ENCODE peak calls at places on chromosome X, in eight cellular contexts. O, A, C, Q, H, N, I and S are unnamed samples.

GRCh38 chrX:51608766-51609165 is 9.9 kb downstream of the CENPVL3 start:
- DNase-seq in C (no peak), N (no peak), H (no peak), A (no peak), O (no peak), I (no peak), Q (no peak), S (no peak)

GRCh38 chrX:119238557-119238956 is 2.5 kb downstream of the PGRMC1 start:
- DNase-seq in Q (no peak), A (no peak), O (no peak), H (no peak), N (no peak), I (no peak), C (no peak), S (no peak)

GRCh38 chrX:40383969-40384368 is 196.8 kb upstream of the ATP6AP2 start:
- DNase-seq in A (no peak), H (no peak), I (no peak), O (no peak), N (no peak), C (no peak), Q (no peak), S (no peak)

GRCh38 chrX:29555465-29556091 is 659.8 kb upstream of the MAGEB2 start:
- DNase-seq in N (no peak), O (no peak), Q (no peak), C (no peak), A (no peak), H (no peak), I (no peak), S (no peak)

GRCh38 chrX:119602701-119603255 is 3.4 kb downstream of the NKRF start:
- DNase-seq in Q (no peak), C (no peak), A (no peak), I (no peak), O (no peak), H (no peak), N (no peak), S (no peak)

GRCh38 chrX:101191217-101191750 is 28.3 kb upstream of the DRP2 start:
- DNase-seq in I (no peak), O (peak), C (no peak), H (no peak), Q (no peak), A (peak), N (no peak), S (no peak)

GRCh38 chrX:153884136-153885076 is 1.6 kb downstream of the L1CAM start:
- DNase-seq in C (no peak), Q (peak), H (no peak), A (no peak), O (no peak), N (no peak), I (no peak), S (no peak)

GRCh38 chrX:22246620-22247019 is 26.1 kb upstream of the CBLL2 start:
- DNase-seq in C (no peak), Q (no peak), A (no peak), I (no peak), N (no peak), H (no peak), O (no peak), S (no peak)

GRCh38 chrX:23435575-23435974 is 100.9 kb downstream of the PTCHD1 start:
- DNase-seq in I (no peak), N (no peak), O (no peak), C (no peak), Q (no peak), A (no peak), H (no peak), S (no peak)

GRCh38 chrX:154791467-154791866 is 13.8 kb downstream of the MPP1 start:
- DNase-seq in I (no peak), A (no peak), H (no peak), Q (no peak), O (no peak), C (no peak), N (no peak), S (no peak)

GRCh38 chrX:10101269-10101668 is 55.5 kb upstream of the CLCN4 start:
- DNase-seq in H (no peak), C (no peak), I (no peak), Q (no peak), O (no peak), N (peak), A (no peak), S (no peak)

GRCh38 chrX:7069556-7069955 is 78.0 kb upstream of the STS start:
- DNase-seq in I (no peak), A (no peak), H (no peak), Q (no peak), N (no peak), O (no peak), C (no peak), S (peak)

GRCh38 chrX:7067266-7067665 is 80.2 kb upstream of the STS start:
- DNase-seq in O (no peak), I (no peak), A (no peak), N (no peak), Q (no peak), H (no peak), C (no peak), S (no peak)

GRCh38 chrX:7065473-7065872 is 82.0 kb upstream of the STS start:
- DNase-seq in I (no peak), A (no peak), Q (no peak), O (no peak), C (no peak), N (no peak), H (no peak), S (no peak)

GRCh38 chrX:7071390-7071789 is 76.1 kb upstream of the STS start:
- DNase-seq in I (no peak), Q (no peak), H (no peak), A (no peak), C (no peak), N (no peak), O (no peak), S (no peak)

DNA sequence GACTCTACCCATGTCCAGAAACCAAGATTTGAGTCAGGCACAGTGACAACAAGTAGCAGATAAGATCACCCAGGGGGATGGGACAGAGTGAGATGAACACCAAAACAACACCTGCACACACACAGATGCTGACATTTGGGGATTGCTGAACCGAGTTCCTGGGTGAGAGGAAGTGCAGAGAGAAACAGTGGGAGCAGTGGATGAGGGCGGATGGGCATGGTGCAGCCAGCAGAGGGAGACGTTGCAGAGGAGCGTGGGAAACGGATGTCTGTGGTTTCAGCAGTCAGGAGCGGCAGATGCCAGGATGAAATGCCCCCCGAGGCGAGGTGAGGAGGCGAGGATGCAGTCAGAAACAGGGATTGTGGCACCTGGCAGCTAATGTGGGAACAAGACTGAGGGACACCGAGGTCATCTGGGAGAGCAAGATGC is 78.6 kb upstream of the STS start:
- DNase-seq in H (no peak), I (no peak), Q (no peak), N (no peak), C (no peak), A (no peak), O (peak), S (no peak)
- TF ChIP-seq CTCF in H (no peak), I (peak), Q (peak), N (no peak), C (no peak), A (peak), O (peak), S (no peak)

DNA sequence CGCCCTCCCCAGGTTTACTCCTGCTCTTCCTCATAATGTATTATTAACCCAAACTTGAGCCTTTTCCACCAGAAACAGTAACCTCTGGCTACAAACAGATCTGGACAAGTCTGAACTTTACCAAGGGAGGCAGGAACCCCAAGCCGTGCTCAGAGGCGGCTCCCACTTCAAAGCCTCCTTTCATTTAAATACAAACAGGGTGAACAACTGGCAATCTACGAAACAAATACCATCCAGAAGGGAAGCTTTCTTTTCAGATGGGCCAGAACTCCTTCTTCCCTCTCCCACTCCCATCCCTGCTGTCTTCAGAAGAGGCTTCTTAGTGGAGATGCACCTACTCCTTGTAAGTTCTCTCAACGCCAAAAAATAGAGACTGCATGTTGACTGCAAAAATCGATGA is 2.1 kb upstream of the GPC4 start:
- DNase-seq in N (no peak), O (no peak), Q (no peak), A (no peak), H (no peak), I (no peak), C (no peak), S (no peak)
- TF ChIP-seq POLR2AphosphoS5 in N (no peak), O (no peak), Q (no peak), A (no peak), H (no peak), I (no peak), C (no peak), S (no peak)

DNA sequence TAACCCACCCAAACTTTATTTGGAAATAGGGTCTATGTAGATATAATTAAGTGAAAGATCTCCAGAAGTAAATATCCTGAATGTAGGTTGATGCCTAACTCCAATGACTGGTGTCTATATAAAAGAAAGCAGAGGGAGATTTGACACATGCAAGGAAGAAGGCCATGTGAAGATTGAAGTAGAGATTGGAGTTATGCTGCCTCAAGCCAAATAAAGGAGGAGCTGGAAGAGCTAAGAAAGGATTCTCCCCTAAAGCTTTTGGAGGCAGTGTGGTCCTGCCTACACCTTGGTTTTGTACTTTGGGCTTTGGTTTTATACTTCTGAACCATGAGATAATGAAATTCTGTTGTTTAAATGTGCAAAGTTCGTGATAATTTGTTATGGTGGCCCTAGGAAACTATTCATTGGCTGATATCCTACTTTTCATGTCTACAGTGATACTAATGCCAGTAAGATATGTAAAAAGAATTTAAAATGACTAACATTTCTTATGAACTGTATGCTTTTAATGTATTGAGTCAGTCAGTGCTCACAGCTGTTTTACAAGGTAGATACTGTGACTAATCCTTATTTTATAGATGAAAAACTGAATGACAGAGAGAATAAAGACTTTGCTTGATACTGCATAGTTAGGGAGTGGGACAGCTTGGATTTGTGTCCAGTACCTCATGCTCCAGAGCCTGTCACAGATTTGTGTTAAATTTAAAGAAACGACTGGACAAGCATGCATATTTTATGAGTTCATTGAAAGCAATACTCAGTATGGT is 5.9 kb upstream of the RAB40AL start:
- DNase-seq in I (no peak), A (no peak), O (no peak), C (no peak), H (no peak), Q (no peak), N (no peak), S (no peak)
- H3K27ac ChIP-seq in I (no peak), A (no peak), O (no peak), C (no peak), H (no peak), Q (no peak), N (no peak), S (no peak)

GRCh38 chrX:112147206-112147605 is 64.6 kb upstream of the TRPC5 start:
- DNase-seq in Q (no peak), O (peak), H (no peak), I (no peak), A (no peak), N (no peak), C (no peak), S (no peak)
- TF ChIP-seq CTCF in Q (peak), O (peak), H (no peak), I (no peak), A (no peak), N (no peak), C (no peak), S (no peak)

GRCh38 chrX:133475521-133475920 is 60.2 kb upstream of the GPC4 start:
- DNase-seq in N (no peak), H (no peak), I (no peak), C (no peak), Q (no peak), O (no peak), A (no peak), S (no peak)

GRCh38 chrX:133473451-133473850 is 58.2 kb upstream of the GPC4 start:
- DNase-seq in N (no peak), Q (no peak), H (no peak), I (no peak), O (no peak), C (no peak), A (no peak), S (no peak)

GRCh38 chrX:133474559-133474958 is 59.3 kb upstream of the GPC4 start:
- DNase-seq in O (no peak), A (no peak), Q (no peak), C (no peak), I (no peak), N (no peak), H (no peak), S (no peak)

GRCh38 chrX:133475953-133476352 is 60.7 kb upstream of the GPC4 start:
- DNase-seq in Q (no peak), H (no peak), O (no peak), I (no peak), A (no peak), N (no peak), C (no peak), S (no peak)
- TF ChIP-seq POLR2AphosphoS5 in Q (no peak), H (no peak), O (no peak), I (no peak), A (no peak), N (no peak), C (no peak), S (no peak)

GRCh38 chrX:110002300-110003166 is at the start of gene TMEM164:
- DNase-seq in I (peak), Q (peak), A (peak), H (peak), C (peak), O (peak), N (peak), S (no peak)

GRCh38 chrX:110003167-110004156 is 548 bp downstream of the TMEM164 start:
- DNase-seq in Q (no peak), H (peak), N (peak), C (no peak), O (peak), I (peak), A (peak), S (no peak)

GRCh38 chrX:110000000-110000399 is 2.9 kb upstream of the TMEM164 start:
- DNase-seq in I (no peak), O (no peak), A (no peak), Q (no peak), C (no peak), H (no peak), N (no peak), S (no peak)

GRCh38 chrX:110001702-110002299 is 1.1 kb upstream of the TMEM164 start:
- DNase-seq in H (no peak), O (no peak), N (no peak), I (no peak), C (no peak), Q (no peak), A (no peak), S (no peak)

DNA sequence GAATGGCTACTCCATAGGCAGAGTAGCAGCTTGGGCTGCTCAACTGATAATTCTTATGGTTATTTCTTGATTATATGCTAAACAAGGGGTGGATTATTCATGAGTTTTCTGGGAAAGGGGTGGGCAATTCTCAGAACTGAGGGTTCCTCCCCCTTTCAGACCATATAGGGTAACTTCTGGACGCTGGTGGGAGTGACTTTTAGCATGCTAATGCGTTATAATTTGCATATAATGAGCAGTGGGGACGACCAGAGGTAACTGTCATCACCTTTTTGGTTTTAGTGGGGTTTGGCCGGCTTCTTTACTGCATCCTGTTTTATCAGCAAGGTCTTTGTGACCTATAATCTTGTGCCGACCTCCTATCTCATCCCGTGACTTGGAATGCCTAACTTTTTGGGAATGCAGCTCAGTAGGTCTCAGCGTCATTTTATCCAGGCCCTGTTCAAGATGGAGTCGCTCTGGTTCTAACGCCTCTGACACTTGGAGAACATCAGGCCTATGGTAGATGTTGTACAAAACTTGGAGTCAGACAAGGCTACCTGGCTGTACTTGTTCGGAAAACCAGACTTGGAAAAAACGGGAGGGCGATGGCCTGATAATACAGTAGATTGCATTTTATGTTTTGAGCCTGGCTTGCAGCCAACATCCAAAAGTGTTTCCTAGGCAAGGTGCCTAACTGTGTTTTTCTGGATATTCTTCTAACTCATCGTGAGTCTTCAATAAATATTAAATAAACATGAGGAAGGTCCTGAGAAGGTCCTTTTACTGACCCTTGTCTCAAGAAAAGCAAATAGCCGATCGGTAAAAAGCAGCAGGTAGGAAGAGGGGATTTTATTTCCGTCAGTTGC is 1.8 kb upstream of the TMEM164 start:
- DNase-seq in C (no peak), N (no peak), I (no peak), O (no peak), Q (no peak), H (no peak), A (no peak), S (no peak)
- H3K27ac ChIP-seq in C (peak), N (no peak), I (no peak), O (no peak), Q (no peak), H (no peak), A (peak), S (no peak)

DNA sequence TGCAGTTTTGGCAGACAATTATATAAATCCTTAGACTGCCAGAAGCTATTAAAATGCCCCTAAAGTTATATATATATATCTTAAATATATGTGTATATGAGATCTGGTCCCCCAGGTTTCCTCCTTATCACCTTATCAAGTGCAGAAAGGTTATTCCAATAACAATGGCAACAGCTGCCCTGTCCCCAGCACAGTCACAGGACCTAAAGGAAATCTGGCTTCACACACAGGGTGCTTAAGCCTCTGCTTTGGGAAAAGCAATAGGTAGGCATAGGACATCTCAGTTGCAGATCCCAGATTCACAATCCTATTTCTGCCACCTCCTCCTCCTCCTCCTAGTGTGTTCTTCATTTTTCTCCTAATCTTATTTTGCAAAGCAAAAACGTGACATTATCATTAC is 5.8 kb downstream of the SLC25A53 start:
- DNase-seq in C (no peak), Q (no peak), I (no peak), O (no peak), A (no peak), H (no peak), N (no peak), S (no peak)
- TF ChIP-seq CTCF in C (no peak), Q (no peak), I (no peak), O (no peak), A (no peak), H (no peak), N (no peak), S (no peak)

GRCh38 chrX:456146-456545 is 69.4 kb upstream of the PPP2R3B start:
- DNase-seq in Q (no peak), O (no peak), C (no peak), A (no peak), I (no peak), N (no peak), H (no peak), S (no peak)

GRCh38 chrX:458631-459061 is 71.9 kb upstream of the PPP2R3B start:
- DNase-seq in Q (no peak), I (no peak), A (no peak), O (no peak), C (no peak), N (peak), H (no peak), S (no peak)

GRCh38 chrX:455199-455598 is 68.5 kb upstream of the PPP2R3B start:
- DNase-seq in H (no peak), O (no peak), I (no peak), A (no peak), Q (no peak), C (no peak), N (peak), S (no peak)

GRCh38 chrX:455673-456072 is 69.0 kb upstream of the PPP2R3B start:
- DNase-seq in N (peak), Q (no peak), A (no peak), O (no peak), I (no peak), C (no peak), H (no peak), S (no peak)

GRCh38 chrX:456925-457768 is 70.4 kb upstream of the PPP2R3B start:
- DNase-seq in C (no peak), N (no peak), Q (no peak), A (no peak), I (no peak), O (no peak), H (no peak), S (no peak)
- TF ChIP-seq POLR2AphosphoS5 in C (no peak), N (no peak), Q (no peak), A (no peak), I (no peak), O (no peak), H (no peak), S (no peak)

DNA sequence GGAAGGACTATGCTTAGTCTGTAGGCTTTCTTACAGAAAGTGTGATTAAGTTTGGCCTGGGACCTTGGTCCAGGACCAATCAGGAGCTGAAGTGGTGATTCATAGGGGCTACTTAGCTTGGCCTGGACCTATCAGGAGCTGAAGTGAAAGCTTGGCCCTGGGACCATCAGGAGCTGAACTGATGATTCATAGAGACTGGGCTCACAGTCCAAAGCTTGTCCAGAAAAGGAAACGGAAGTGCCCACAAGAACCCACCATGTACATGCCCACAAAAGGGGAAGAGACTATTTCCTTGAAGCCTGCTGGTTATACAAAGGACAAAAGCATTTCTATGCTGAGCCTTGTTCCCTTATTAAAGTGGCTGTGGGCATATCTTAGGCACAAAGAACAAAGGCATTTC is 12.6 kb downstream of the TENT5D start:
- DNase-seq in N (no peak), I (no peak), Q (no peak), C (no peak), O (no peak), A (no peak), H (no peak), S (no peak)
- H3K27ac ChIP-seq in N (no peak), I (peak), Q (no peak), C (no peak), O (no peak), A (no peak), H (no peak), S (no peak)